ENCODE peak calls at places on chromosomes 11 and 22, in six cellular contexts. V is stomach, H is fibroblast of mammary gland, R is bronchial epithelial cell, T is lower lobe of right lung, S is AG10803. B is an unnamed sample.

GRCh38 chr11:115759622-115760527 is 255.7 kb upstream of the CADM1 start:
- DNase-seq in V (no peak), H (no peak), R (no peak), T (peak; percentile 55), S (no peak), B (no peak)

GRCh38 chr11:124115782-124116616 is 749 bp downstream of the VWA5A start:
- DNase-seq in V (peak; percentile 28), H (no peak), R (peak; percentile 27), T (peak; percentile 62), S (no peak), B (no peak)

GRCh38 chr22:37126882-37127281 is 17.4 kb upstream of the TMPRSS6 start:
- DNase-seq in V (no peak), H (no peak), R (no peak), T (no peak), S (no peak), B (no peak)

GRCh38 chr22:37896181-37896592 is 9.9 kb upstream of the MICALL1 start:
- DNase-seq in V (peak; percentile 42), H (peak; percentile 23), R (peak; percentile 99), T (no peak), S (no peak), B (no peak)

GRCh38 chr22:17773606-17774205 is 563 bp downstream of the BID start:
- DNase-seq in V (peak; percentile 59), H (peak; percentile 20), R (peak; percentile 12), T (peak; percentile 65), S (no peak), B (no peak)

GRCh38 chr22:43173976-43174720 is 12.8 kb downstream of the TTLL12 start:
- DNase-seq in V (no peak), H (no peak), R (no peak), T (no peak), S (no peak), B (no peak)

GRCh38 chr11:14905104-14906033 is 13.3 kb upstream of the CYP2R1 start:
- DNase-seq in V (peak; percentile 43), H (peak; percentile 23), R (no peak), T (peak; percentile 71), S (peak; percentile 16), B (no peak)

GRCh38 chr11:124865902-124866851 is 945 bp downstream of the ROBO3 start:
- DNase-seq in V (peak; percentile 59), H (no peak), R (peak; percentile 9), T (no peak), S (peak; percentile 18), B (no peak)

GRCh38 chr11:14418801-14419417 is 59.9 kb upstream of the RRAS2 start:
- DNase-seq in V (no peak), H (peak; percentile 45), R (peak; percentile 61), T (no peak), S (no peak), B (no peak)

GRCh38 chr22:42439821-42440674 is 7.8 kb upstream of the NFAM1 start:
- DNase-seq in V (peak; percentile 30), H (peak; percentile 47), R (no peak), T (peak; percentile 74), S (no peak), B (no peak)

GRCh38 chr11:67586568-67587250 is 3.1 kb downstream of the GSTP1 start:
- DNase-seq in V (no peak), H (no peak), R (no peak), T (no peak), S (no peak), B (no peak)
- H3K4me3 ChIP-seq in V (no peak overlapping the region), H (no peak overlapping the region), R (no peak overlapping the region), T (no peak overlapping the region), S (no peak overlapping the region), B (no peak overlapping the region)

GRCh38 chr11:130118636-130119387 is 40.8 kb upstream of the ST14 start:
- DNase-seq in V (no peak), H (no peak), R (no peak), T (no peak), S (no peak), B (no peak)
- H3K4me3 ChIP-seq in V (no peak overlapping the region), H (no peak overlapping the region), R (no peak overlapping the region), T (no peak overlapping the region), S (no peak overlapping the region), B (no peak overlapping the region)

GRCh38 chr11:122698390-122698789 is 42.9 kb downstream of the UBASH3B start:
- DNase-seq in V (no peak), H (no peak), R (no peak), T (no peak), S (no peak), B (no peak)
- H3K4me3 ChIP-seq in V (no peak overlapping the region), H (no peak overlapping the region), R (no peak overlapping the region), T (no peak overlapping the region), S (no peak overlapping the region), B (no peak overlapping the region)

GRCh38 chr11:66335531-66336233 is 552 bp downstream of the RIN1 start:
- DNase-seq in V (no peak), H (peak; percentile 69), R (peak; percentile 11), T (peak; percentile 52), S (peak; percentile 54), B (no peak)
- H3K4me3 ChIP-seq in V (peak overlapping the region; percentile 53), H (peak overlapping the region; percentile 87), R (peak overlapping the region; percentile 97), T (peak overlapping the region; percentile 63), S (peak overlapping the region; percentile 86), B (peak overlapping the region; percentile 77)

DNA sequence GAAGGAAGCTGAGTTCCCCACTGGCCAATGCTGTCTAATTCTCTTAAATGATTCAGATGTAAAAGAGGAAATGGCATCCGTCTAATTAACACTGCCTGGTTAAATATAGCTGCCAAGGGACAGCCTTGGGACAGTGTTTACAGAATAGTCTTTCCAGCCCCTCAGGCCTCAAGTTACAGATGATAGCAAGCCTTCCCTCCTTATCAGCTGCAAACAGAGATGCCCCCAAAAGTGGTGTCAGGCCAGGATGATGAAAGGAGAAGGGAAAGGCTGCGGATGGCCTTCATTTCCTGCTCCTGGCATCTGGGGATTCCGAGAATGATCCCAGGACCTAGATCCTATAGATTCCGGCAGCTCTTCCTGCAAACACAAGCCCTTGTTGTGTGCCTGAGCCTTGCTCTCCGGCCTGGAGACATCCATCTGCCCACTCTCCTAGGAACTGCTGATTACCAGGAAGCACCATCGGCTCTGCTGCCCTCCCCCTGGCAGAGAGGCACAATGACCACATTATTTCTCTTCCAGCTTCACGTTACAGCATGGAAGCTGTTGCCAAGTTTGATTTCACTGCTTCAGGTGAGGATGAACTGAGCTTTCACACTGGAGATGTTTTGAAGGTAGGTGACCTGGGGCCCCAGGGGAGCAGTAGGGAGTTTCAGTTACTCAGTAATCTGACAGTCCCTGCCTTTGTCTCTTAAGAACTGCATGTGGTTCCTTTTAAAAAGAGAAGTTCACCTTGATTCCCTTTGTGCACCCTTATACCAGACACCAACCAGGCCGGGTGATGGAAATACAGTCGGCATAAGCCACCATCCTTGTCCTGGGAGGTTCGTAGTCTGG is 13.4 kb upstream of the TMA7B start:
- DNase-seq in V (no peak), H (no peak), R (no peak), T (no peak), S (no peak), B (no peak)
- H3K4me3 ChIP-seq in V (no peak overlapping the region), H (no peak overlapping the region), R (no peak overlapping the region), T (no peak overlapping the region), S (no peak overlapping the region), B (no peak overlapping the region)

GRCh38 chr11:103730151-103730940 is 306.1 kb upstream of the DDI1 start:
- DNase-seq in V (no peak), H (peak; percentile 47), R (peak; percentile 14), T (no peak), S (no peak), B (no peak)

GRCh38 chr11:103729653-103730052 is 306.8 kb upstream of the DDI1 start:
- DNase-seq in V (no peak), H (no peak), R (no peak), T (no peak), S (no peak), B (no peak)

GRCh38 chr11:103735497-103736032 is 300.9 kb upstream of the DDI1 start:
- DNase-seq in V (no peak), H (peak; percentile 36), R (peak; percentile 23), T (no peak), S (peak; percentile 15), B (no peak)

GRCh38 chr11:103733889-103734288 is 302.6 kb upstream of the DDI1 start:
- DNase-seq in V (no peak), H (no peak), R (no peak), T (no peak), S (no peak), B (no peak)

GRCh38 chr11:103731681-103732080 is 304.8 kb upstream of the DDI1 start:
- DNase-seq in V (no peak), H (peak; percentile 18), R (peak; percentile 14), T (no peak), S (no peak), B (no peak)
- H3K4me3 ChIP-seq in V (no peak overlapping the region), H (no peak overlapping the region), R (no peak overlapping the region), T (no peak overlapping the region), S (no peak overlapping the region), B (no peak overlapping the region)

GRCh38 chr11:100472727-100473389 is 214.2 kb upstream of the ARHGAP42 start:
- DNase-seq in V (peak; percentile 35), H (no peak), R (no peak), T (no peak), S (no peak), B (no peak)
- H3K4me3 ChIP-seq in V (no peak overlapping the region), H (no peak overlapping the region), R (no peak overlapping the region), T (no peak overlapping the region), S (no peak overlapping the region), B (no peak overlapping the region)

DNA sequence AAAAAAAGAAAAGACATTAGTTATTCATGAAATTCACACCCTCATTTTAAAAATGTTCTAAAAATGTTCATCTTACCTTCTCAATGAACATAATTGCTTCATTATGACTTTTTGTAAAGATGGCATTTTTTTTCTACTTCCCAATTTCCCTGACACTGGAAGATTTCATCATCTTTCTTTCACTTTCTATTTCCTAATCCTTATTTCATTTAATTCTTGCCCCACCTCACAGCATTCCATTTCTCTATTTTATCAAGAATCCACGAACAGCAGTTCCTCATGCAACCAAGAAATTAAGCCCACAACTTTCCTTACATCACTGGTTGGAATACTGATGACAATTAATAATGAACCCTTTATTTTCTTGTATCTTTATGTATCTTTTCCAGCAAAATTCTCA is 1.9 kb downstream of the PATL1 start:
- DNase-seq in V (no peak), H (peak; percentile 16), R (no peak), T (no peak), S (peak; percentile 57), B (no peak)
- H3K4me3 ChIP-seq in V (no peak overlapping the region), H (peak overlapping the region; percentile 81), R (no peak overlapping the region), T (peak overlapping the region; percentile 91), S (peak overlapping the region; percentile 85), B (no peak overlapping the region)

GRCh38 chr22:41197046-41197807 is 7.9 kb upstream of the L3MBTL2 start:
- DNase-seq in V (peak; percentile 83), H (peak; percentile 27), R (peak; percentile 32), T (peak; percentile 89), S (peak; percentile 27), B (no peak)
- H3K4me3 ChIP-seq in V (peak overlapping the region; percentile 68), H (peak overlapping the region; percentile 72), R (peak overlapping the region; percentile 75), T (peak overlapping the region; percentile 82), S (peak overlapping the region; percentile 85), B (peak overlapping the region; percentile 62)

DNA sequence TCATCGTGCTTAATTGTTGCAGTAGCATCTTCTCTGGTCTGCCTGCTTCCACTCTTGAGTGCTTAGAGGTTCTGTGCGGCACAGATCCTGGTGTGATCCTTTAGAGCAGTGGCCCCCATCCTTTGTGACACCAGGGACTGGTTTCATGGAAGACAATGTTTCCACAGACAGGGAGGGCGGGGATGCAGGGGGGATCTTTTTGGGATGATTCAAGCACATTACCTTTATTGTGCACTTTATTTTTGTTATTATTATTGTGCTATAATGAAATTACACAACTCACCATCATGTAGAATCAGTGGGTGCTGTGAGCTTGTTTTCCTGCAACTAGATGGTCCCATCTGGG is 76.8 kb upstream of the SHANK2 start:
- DNase-seq in V (peak; percentile 27), H (no peak), R (no peak), T (no peak), S (no peak), B (no peak)
- H3K4me3 ChIP-seq in V (no peak overlapping the region), H (no peak overlapping the region), R (no peak overlapping the region), T (no peak overlapping the region), S (no peak overlapping the region), B (no peak overlapping the region)